ENCODE peak calls at places on chromosomes 7 and 10, in five cellular contexts. Q is brain microvascular endothelial cell, B is heart left ventricle, C is cardiac muscle cell, O is sigmoid colon. P is an unnamed sample.

GRCh38 chr10:104331208-104331838 is 6.9 kb downstream of the ITPRIP start:
- DNase-seq in Q (peak; percentile 77), O (peak; percentile 68), C (peak; percentile 70), B (no peak), P (peak; percentile 55)

GRCh38 chr10:28633750-28634149 is 43.6 kb upstream of the BAMBI start:
- DNase-seq in C (no peak), Q (no peak), O (no peak), B (no peak), P (no peak)

GRCh38 chr7:81769891-81770818 is at the start of gene HGF:
- DNase-seq in O (peak; percentile 83), B (peak; percentile 55), Q (peak; percentile 62), C (peak; percentile 95), P (no peak)

GRCh38 chr7:148242271-148242801 is 348.2 kb upstream of the C7orf33 start:
- DNase-seq in O (no peak), C (peak; percentile 68), B (no peak), Q (peak; percentile 43), P (peak; percentile 48)

GRCh38 chr7:33494473-33494872 is 365.1 kb downstream of the BBS9 start:
- DNase-seq in Q (no peak), O (no peak), B (no peak), C (no peak), P (no peak)

GRCh38 chr7:151626422-151627115 is 106.9 kb upstream of the RHEB start:
- DNase-seq in Q (no peak), C (peak; percentile 29), O (no peak), B (no peak), P (no peak)

GRCh38 chr7:69756235-69756634 is 158.0 kb downstream of the AUTS2 start:
- DNase-seq in C (peak; percentile 68), Q (no peak), O (no peak), B (no peak), P (no peak)

GRCh38 chr7:43110790-43111362 is 1.6 kb upstream of the HECW1 start:
- DNase-seq in B (no peak), C (no peak), O (no peak), Q (no peak), P (no peak)

GRCh38 chr7:99095698-99096097 is 48.2 kb downstream of the SMURF1 start:
- DNase-seq in B (no peak), Q (no peak), C (no peak), O (no peak), P (no peak)

GRCh38 chr7:27184342-27185012 is 555 bp downstream of the HOXA11 start:
- DNase-seq in O (peak; percentile 85), Q (no peak), B (peak; percentile 68), C (no peak), P (no peak)

GRCh38 chr7:37062460-37062859 is 338.2 kb upstream of the AOAH start:
- DNase-seq in B (no peak), O (no peak), Q (no peak), C (peak; percentile 3), P (no peak)

GRCh38 chr10:77780180-77780579 is 142.6 kb upstream of the KCNMA1 start:
- DNase-seq in Q (no peak), B (no peak), C (no peak), O (no peak), P (no peak)

GRCh38 chr10:77782328-77783061 is 144.1 kb downstream of the DLG5 start:
- DNase-seq in O (no peak), Q (no peak), B (no peak), C (no peak), P (no peak)

GRCh38 chr10:77784856-77785255 is 141.7 kb downstream of the DLG5 start:
- DNase-seq in C (peak; percentile 51), B (no peak), O (no peak), Q (peak; percentile 82), P (no peak)

GRCh38 chr10:77776487-77776886 is 138.9 kb upstream of the KCNMA1 start:
- DNase-seq in Q (no peak), O (no peak), C (no peak), B (no peak), P (no peak)

GRCh38 chr10:77781451-77782327 is 144.1 kb upstream of the KCNMA1 start:
- DNase-seq in C (no peak), O (no peak), Q (no peak), B (no peak), P (no peak)
- H3K27ac ChIP-seq in C (no peak overlapping the region), O (no peak overlapping the region), Q (no peak overlapping the region), B (no peak overlapping the region), P (no peak overlapping the region)

GRCh38 chr7:100107890-100108289 is 6.4 kb downstream of the AP4M1 start:
- DNase-seq in Q (no peak), O (no peak), B (no peak), C (no peak), P (no peak)

GRCh38 chr7:100111156-100111555 is 8.0 kb downstream of the TAF6 start:
- DNase-seq in Q (no peak), O (no peak), C (no peak), B (no peak), P (no peak)

GRCh38 chr7:100107125-100107737 is 5.8 kb downstream of the AP4M1 start:
- DNase-seq in B (no peak), O (no peak), Q (no peak), C (no peak), P (no peak)

GRCh38 chr7:100111914-100112313 is 7.2 kb downstream of the TAF6 start:
- DNase-seq in Q (no peak), C (no peak), O (no peak), B (no peak), P (no peak)

DNA sequence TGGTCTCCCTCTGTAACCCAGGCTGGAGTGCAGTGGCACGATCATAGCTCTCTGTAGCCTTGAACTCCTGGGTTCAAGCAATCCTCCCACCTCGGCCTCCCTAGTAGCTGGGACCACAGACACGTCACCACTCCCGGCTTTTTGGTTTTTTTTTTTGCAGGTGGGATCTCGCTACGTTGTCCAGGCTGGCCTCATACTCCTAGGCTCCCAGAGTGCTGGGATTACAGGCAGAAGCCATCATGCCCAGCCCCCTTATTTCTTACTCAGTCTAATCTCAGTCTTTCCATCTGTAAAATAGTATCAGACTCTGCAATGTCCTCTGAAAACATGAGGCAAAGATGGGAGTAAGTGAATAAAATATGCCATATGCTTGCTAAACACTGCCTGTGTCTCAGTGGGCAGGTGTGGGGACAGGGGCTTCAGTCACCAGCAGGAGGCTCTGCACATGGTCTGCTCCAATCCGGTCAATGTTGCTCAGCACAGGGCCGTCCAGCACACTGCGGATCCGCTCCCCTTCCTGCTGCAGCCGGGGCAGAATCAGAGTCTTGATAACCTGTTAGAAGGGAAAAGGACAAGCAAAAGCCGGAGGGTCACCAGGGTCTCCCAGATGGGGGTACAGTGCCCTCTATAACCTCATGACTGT is 8.2 kb downstream of the AP4M1 start:
- DNase-seq in B (no peak), O (no peak), Q (no peak), C (no peak), P (no peak)
- TF ChIP-seq CTCF in B (no peak), O (no peak), Q (peak; percentile 43), C (no peak), P (no peak)

GRCh38 chr7:106417273-106417902 is 132.6 kb upstream of the NAMPT start:
- DNase-seq in Q (no peak), O (no peak), B (no peak), C (no peak), P (peak; percentile 29)
- H3K27ac ChIP-seq in Q (no peak overlapping the region), O (peak overlapping the region; percentile 42), B (no peak overlapping the region), C (no peak overlapping the region), P (no peak overlapping the region)

GRCh38 chr10:47440207-47440606 is 43.7 kb downstream of the ANXA8 start:
- DNase-seq in B (no peak), Q (no peak), O (no peak), C (no peak), P (no peak)
- TF ChIP-seq CTCF in B (no peak), Q (no peak), O (no peak), C (no peak), P (no peak)